ENCODE peak calls at places on chromosomes 5 and 9, in four cellular contexts. T is myocyte, C is COR-L47, Z is NCI-H1930. N is an unnamed sample.

GRCh38 chr9:136260521-136260920 is 14.9 kb upstream of the QSOX2 start:
- DNase-seq in T (no peak), C (no peak), Z (no peak), N (no peak)

GRCh38 chr5:72531496-72532190 is 24.4 kb upstream of the ZNF366 start:
- DNase-seq in T (no peak), C (no peak), Z (no peak), N (no peak)

GRCh38 chr5:111227805-111228204 is 3.6 kb downstream of the CAMK4 start:
- DNase-seq in T (peak), C (no peak), Z (no peak), N (peak)

GRCh38 chr5:115363879-115364278 is 67.4 kb upstream of the CCDC112 start:
- DNase-seq in T (no peak), C (no peak), Z (no peak), N (no peak)

GRCh38 chr5:175653763-175654162 is 4.1 kb upstream of the HRH2 start:
- DNase-seq in T (no peak), C (no peak), Z (no peak), N (no peak)

GRCh38 chr5:135490245-135491037 is 38.3 kb upstream of the TIFAB start:
- DNase-seq in T (no peak), C (no peak), Z (no peak), N (no peak)

GRCh38 chr5:80822640-80823039 is 137.5 kb upstream of the RASGRF2 start:
- DNase-seq in T (no peak), C (no peak), Z (no peak), N (no peak)

GRCh38 chr5:98927242-98927987 is 1.4 kb downstream of the CHD1 start:
- DNase-seq in T (peak), C (peak), Z (no peak), N (peak)

GRCh38 chr5:142715291-142715690 is 29.4 kb upstream of the FGF1 start:
- DNase-seq in T (no peak), C (no peak), Z (no peak), N (no peak)

GRCh38 chr5:10676224-10676623 is 84.8 kb downstream of the DAP start:
- DNase-seq in T (no peak), C (no peak), Z (no peak), N (no peak)

GRCh38 chr5:172530406-172530805 is 76.1 kb upstream of the SH3PXD2B start:
- DNase-seq in T (no peak), C (no peak), Z (no peak), N (no peak)

GRCh38 chr9:91914937-91915336 is 35.1 kb downstream of the ROR2 start:
- DNase-seq in T (no peak), C (no peak), Z (no peak), N (no peak)

GRCh38 chr9:118896356-118897000 is 472.8 kb downstream of the BRINP1 start:
- DNase-seq in T (no peak), C (peak), Z (no peak), N (no peak)

GRCh38 chr5:39517800-39518199 is 93.0 kb upstream of the DAB2 start:
- DNase-seq in T (peak), C (no peak), Z (no peak), N (no peak)

GRCh38 chr9:18666348-18666747 is 192.4 kb downstream of the ADAMTSL1 start:
- DNase-seq in T (no peak), C (no peak), Z (no peak), N (no peak)

GRCh38 chr9:88322906-88323566 is 65.2 kb upstream of the SPIN1 start:
- DNase-seq in T (peak), C (no peak), Z (no peak), N (peak)

GRCh38 chr9:85269811-85270210 is 471.9 kb downstream of the AGTPBP1 start:
- DNase-seq in T (no peak), C (no peak), Z (no peak), N (no peak)

GRCh38 chr9:98967257-98967656 is 23.6 kb downstream of the COL15A1 start:
- DNase-seq in T (no peak), C (no peak), Z (no peak), N (no peak)

GRCh38 chr5:180898621-180899246 is at the start of gene BTNL8:
- DNase-seq in T (no peak), C (no peak), Z (no peak), N (peak)

GRCh38 chr5:106525438-106525837 is 1145.3 kb downstream of the EFNA5 start:
- DNase-seq in T (no peak), C (no peak), Z (no peak), N (no peak)

GRCh38 chr5:55429707-55430253 is 105.0 kb downstream of the PLPP1 start:
- DNase-seq in T (no peak), C (peak), Z (no peak), N (peak)

GRCh38 chr5:72596956-72597355 is 89.7 kb upstream of the ZNF366 start:
- DNase-seq in T (no peak), C (no peak), Z (no peak), N (no peak)

GRCh38 chr5:169911448-169912212 is 68.7 kb downstream of the INSYN2B start:
- DNase-seq in T (no peak), C (peak), Z (no peak), N (no peak)

GRCh38 chr5:78899922-78900362 is 85.2 kb downstream of the ARSB start:
- DNase-seq in T (peak), C (peak), Z (no peak), N (peak)

GRCh38 chr5:170818222-170818621 is 34.7 kb downstream of the GABRP start:
- DNase-seq in T (no peak), C (no peak), Z (no peak), N (no peak)

GRCh38 chr5:111389390-111390082 is 122.8 kb downstream of the STARD4 start:
- DNase-seq in T (peak), C (no peak), Z (no peak), N (no peak)

GRCh38 chr9:131762356-131762932 is 22.6 kb upstream of the RAPGEF1 start:
- DNase-seq in T (peak), C (peak), Z (peak), N (peak)

GRCh38 chr5:3417376-3417943 is 178.2 kb upstream of the IRX1 start:
- DNase-seq in T (no peak), C (no peak), Z (no peak), N (no peak)

N was measured in transverse colon.